ENCODE peak calls at places on chromosomes 12 and 14, in six cellular contexts. One of them, this sample, is unnamed.
A peak's percentile ranks its signal among the peaks of the same experiment; 100 is the strongest.

GRCh38 chr12:86724716-86725115 is 468.5 kb upstream of the MGAT4C start:
- DNase-seq in HTR-8/SVneo: no peak
- DNase-seq in omental fat pad: no peak
- DNase-seq in nephron progenitor cell: no peak
- DNase-seq in AG09319: no peak
- DNase-seq in activated naive CD4-positive, alpha-beta T cell treated with anti-CD3 and anti-CD28 coated beads, Interleukin-2, amount 10 ng/mL, durations not matched to agents 7 days and 5 days: no peak
- DNase-seq in this sample: no peak

GRCh38 chr12:65690477-65690876 is 133.8 kb upstream of the HMGA2 start:
- DNase-seq in HTR-8/SVneo: no peak
- DNase-seq in omental fat pad: no peak
- DNase-seq in nephron progenitor cell: no peak
- DNase-seq in AG09319: no peak
- DNase-seq in activated naive CD4-positive, alpha-beta T cell treated with anti-CD3 and anti-CD28 coated beads, Interleukin-2, amount 10 ng/mL, durations not matched to agents 7 days and 5 days: no peak
- DNase-seq in this sample: no peak

GRCh38 chr14:49971156-49972141 is 78.6 kb downstream of the ARF6 start:
- DNase-seq in HTR-8/SVneo: no peak
- DNase-seq in omental fat pad: no peak
- DNase-seq in nephron progenitor cell: no peak
- DNase-seq in AG09319: no peak
- DNase-seq in activated naive CD4-positive, alpha-beta T cell treated with anti-CD3 and anti-CD28 coated beads, Interleukin-2, amount 10 ng/mL, durations not matched to agents 7 days and 5 days: peak; percentile 75
- DNase-seq in this sample: no peak

GRCh38 chr14:36207500-36207899 is 31.0 kb upstream of the PTCSC3 start:
- DNase-seq in HTR-8/SVneo: no peak
- DNase-seq in omental fat pad: no peak
- DNase-seq in nephron progenitor cell: no peak
- DNase-seq in AG09319: no peak
- DNase-seq in activated naive CD4-positive, alpha-beta T cell treated with anti-CD3 and anti-CD28 coated beads, Interleukin-2, amount 10 ng/mL, durations not matched to agents 7 days and 5 days: no peak
- DNase-seq in this sample: no peak

GRCh38 chr12:51959211-51959610 is 7.7 kb downstream of the ACVR1B start:
- DNase-seq in HTR-8/SVneo: no peak
- DNase-seq in omental fat pad: no peak
- DNase-seq in nephron progenitor cell: no peak
- DNase-seq in AG09319: no peak
- DNase-seq in activated naive CD4-positive, alpha-beta T cell treated with anti-CD3 and anti-CD28 coated beads, Interleukin-2, amount 10 ng/mL, durations not matched to agents 7 days and 5 days: no peak
- DNase-seq in this sample: no peak

GRCh38 chr12:15602051-15602672 is 187.0 kb downstream of the EPS8 start:
- DNase-seq in HTR-8/SVneo: no peak
- DNase-seq in omental fat pad: no peak
- DNase-seq in nephron progenitor cell: no peak
- DNase-seq in AG09319: no peak
- DNase-seq in activated naive CD4-positive, alpha-beta T cell treated with anti-CD3 and anti-CD28 coated beads, Interleukin-2, amount 10 ng/mL, durations not matched to agents 7 days and 5 days: no peak
- DNase-seq in this sample: no peak

GRCh38 chr14:31251028-31251958 is 43.7 kb upstream of the HECTD1 start:
- DNase-seq in HTR-8/SVneo: no peak
- DNase-seq in omental fat pad: no peak
- DNase-seq in nephron progenitor cell: no peak
- DNase-seq in AG09319: no peak
- DNase-seq in activated naive CD4-positive, alpha-beta T cell treated with anti-CD3 and anti-CD28 coated beads, Interleukin-2, amount 10 ng/mL, durations not matched to agents 7 days and 5 days: no peak
- DNase-seq in this sample: peak; percentile 23

GRCh38 chr12:45721374-45721773 is 8.1 kb upstream of the ARID2 start:
- DNase-seq in HTR-8/SVneo: no peak
- DNase-seq in omental fat pad: no peak
- DNase-seq in nephron progenitor cell: no peak
- DNase-seq in AG09319: no peak
- DNase-seq in activated naive CD4-positive, alpha-beta T cell treated with anti-CD3 and anti-CD28 coated beads, Interleukin-2, amount 10 ng/mL, durations not matched to agents 7 days and 5 days: no peak
- DNase-seq in this sample: no peak

GRCh38 chr14:55697358-55697985 is 117.5 kb downstream of the KTN1 start:
- DNase-seq in HTR-8/SVneo: no peak
- DNase-seq in omental fat pad: no peak
- DNase-seq in nephron progenitor cell: no peak
- DNase-seq in AG09319: no peak
- DNase-seq in activated naive CD4-positive, alpha-beta T cell treated with anti-CD3 and anti-CD28 coated beads, Interleukin-2, amount 10 ng/mL, durations not matched to agents 7 days and 5 days: no peak
- DNase-seq in this sample: no peak

GRCh38 chr12:49987620-49988303 is 15.0 kb downstream of the AQP6 start:
- DNase-seq in HTR-8/SVneo: no peak
- DNase-seq in omental fat pad: no peak
- DNase-seq in nephron progenitor cell: no peak
- DNase-seq in AG09319: no peak
- DNase-seq in activated naive CD4-positive, alpha-beta T cell treated with anti-CD3 and anti-CD28 coated beads, Interleukin-2, amount 10 ng/mL, durations not matched to agents 7 days and 5 days: no peak
- DNase-seq in this sample: no peak

GRCh38 chr14:103199141-103199540 is 75.9 kb downstream of the TNFAIP2 start:
- DNase-seq in HTR-8/SVneo: no peak
- DNase-seq in omental fat pad: no peak
- DNase-seq in nephron progenitor cell: no peak
- DNase-seq in AG09319: peak; percentile 50
- DNase-seq in activated naive CD4-positive, alpha-beta T cell treated with anti-CD3 and anti-CD28 coated beads, Interleukin-2, amount 10 ng/mL, durations not matched to agents 7 days and 5 days: no peak
- DNase-seq in this sample: no peak

GRCh38 chr12:86006727-86007126 is 132.6 kb downstream of the NTS start:
- DNase-seq in HTR-8/SVneo: no peak
- DNase-seq in omental fat pad: no peak
- DNase-seq in nephron progenitor cell: no peak
- DNase-seq in AG09319: no peak
- DNase-seq in activated naive CD4-positive, alpha-beta T cell treated with anti-CD3 and anti-CD28 coated beads, Interleukin-2, amount 10 ng/mL, durations not matched to agents 7 days and 5 days: no peak
- DNase-seq in this sample: no peak

GRCh38 chr12:88951860-88952483 is 371.7 kb upstream of the KITLG start:
- DNase-seq in HTR-8/SVneo: no peak
- DNase-seq in omental fat pad: no peak
- DNase-seq in nephron progenitor cell: no peak
- DNase-seq in AG09319: no peak
- DNase-seq in activated naive CD4-positive, alpha-beta T cell treated with anti-CD3 and anti-CD28 coated beads, Interleukin-2, amount 10 ng/mL, durations not matched to agents 7 days and 5 days: no peak
- DNase-seq in this sample: no peak

GRCh38 chr14:99568567-99569560 is 35.1 kb downstream of the CCDC85C start:
- DNase-seq in HTR-8/SVneo: peak; percentile 51
- DNase-seq in omental fat pad: no peak
- DNase-seq in nephron progenitor cell: no peak
- DNase-seq in AG09319: no peak
- DNase-seq in activated naive CD4-positive, alpha-beta T cell treated with anti-CD3 and anti-CD28 coated beads, Interleukin-2, amount 10 ng/mL, durations not matched to agents 7 days and 5 days: no peak
- DNase-seq in this sample: no peak

GRCh38 chr12:89101440-89101839 is 250.9 kb downstream of the DUSP6 start:
- DNase-seq in HTR-8/SVneo: no peak
- DNase-seq in omental fat pad: no peak
- DNase-seq in nephron progenitor cell: peak; percentile 11
- DNase-seq in AG09319: no peak
- DNase-seq in activated naive CD4-positive, alpha-beta T cell treated with anti-CD3 and anti-CD28 coated beads, Interleukin-2, amount 10 ng/mL, durations not matched to agents 7 days and 5 days: no peak
- DNase-seq in this sample: no peak

GRCh38 chr14:64503184-64503433 is 529 bp downstream of the ZBTB25 start:
- DNase-seq in HTR-8/SVneo: no peak
- DNase-seq in omental fat pad: no peak
- DNase-seq in nephron progenitor cell: no peak
- DNase-seq in AG09319: no peak
- DNase-seq in activated naive CD4-positive, alpha-beta T cell treated with anti-CD3 and anti-CD28 coated beads, Interleukin-2, amount 10 ng/mL, durations not matched to agents 7 days and 5 days: no peak
- DNase-seq in this sample: no peak

This sample was measured in WERI-Rb-1.